ENCODE peak calls at places on chromosomes 2 and 18, in six cellular contexts. I, J, V, C, X and T are unnamed samples.

GRCh38 chr2:43149482-43150107 is 76.8 kb downstream of the ZFP36L2 start:
- DNase-seq in X (no peak), C (no peak), I (no peak), J (no peak), V (no peak), T (no peak)

GRCh38 chr2:10424916-10425505 is 23.1 kb downstream of the ODC1 start:
- DNase-seq in V (no peak), J (no peak), I (no peak), X (peak; percentile 35), C (no peak), T (no peak)

GRCh38 chr2:71348302-71348701 is 16.7 kb downstream of the ZNF638 start:
- DNase-seq in V (peak; percentile 69), I (no peak), X (no peak), C (peak; percentile 28), J (peak; percentile 32), T (no peak)

GRCh38 chr2:178233428-178233827 is 39.1 kb downstream of the OSBPL6 start:
- DNase-seq in X (no peak), C (no peak), J (no peak), V (no peak), I (no peak), T (no peak)

GRCh38 chr18:35122586-35123224 is 81.5 kb downstream of the MAPRE2 start:
- DNase-seq in C (peak; percentile 37), V (no peak), I (no peak), X (peak; percentile 77), J (peak; percentile 68), T (peak; percentile 44)

GRCh38 chr2:111119004-111119846 is 1.5 kb upstream of the BCL2L11 start:
- DNase-seq in V (no peak), J (peak; percentile 28), X (peak; percentile 57), C (no peak), I (peak; percentile 46), T (no peak)

GRCh38 chr2:85308951-85309555 is 18.7 kb downstream of the TGOLN2 start:
- DNase-seq in J (no peak), C (no peak), I (no peak), V (peak; percentile 69), X (peak; percentile 74), T (peak; percentile 65)

GRCh38 chr2:8196311-8196710 is 485.5 kb upstream of the ID2 start:
- DNase-seq in J (no peak), I (no peak), V (no peak), X (no peak), C (no peak), T (no peak)

GRCh38 chr18:21968334-21968733 is 201.1 kb upstream of the GATA6 start:
- DNase-seq in I (no peak), X (no peak), J (no peak), C (no peak), V (no peak), T (no peak)

GRCh38 chr2:128696421-128696820 is 377.8 kb upstream of the HS6ST1 start:
- DNase-seq in J (no peak), I (no peak), V (no peak), C (no peak), X (no peak), T (no peak)

GRCh38 chr2:113175101-113175628 is 1.4 kb downstream of the PSD4 start:
- DNase-seq in V (no peak), X (no peak), I (peak; percentile 32), C (no peak), J (peak; percentile 32), T (no peak)

GRCh38 chr2:224925822-224926124 is 116.5 kb downstream of the DOCK10 start:
- DNase-seq in I (no peak), C (no peak), V (no peak), X (no peak), J (no peak), T (no peak)

GRCh38 chr18:22640281-22640842 is 222.6 kb upstream of the CTAGE1 start:
- DNase-seq in C (no peak), J (no peak), X (no peak), I (no peak), V (no peak), T (no peak)

GRCh38 chr2:54557601-54558187 is 101.6 kb downstream of the SPTBN1 start:
- DNase-seq in J (peak; percentile 82), C (no peak), X (peak; percentile 74), I (peak; percentile 65), V (peak; percentile 36), T (no peak)

GRCh38 chr2:121021685-121022084 is 263.3 kb downstream of the TFCP2L1 start:
- DNase-seq in J (no peak), V (no peak), I (no peak), X (no peak), C (no peak), T (no peak)

GRCh38 chr2:121017411-121017810 is 267.6 kb downstream of the TFCP2L1 start:
- DNase-seq in V (no peak), J (no peak), I (no peak), X (no peak), C (no peak), T (no peak)

GRCh38 chr2:121019756-121020155 is 265.2 kb downstream of the TFCP2L1 start:
- DNase-seq in C (no peak), I (no peak), J (no peak), V (no peak), X (no peak), T (no peak)

GRCh38 chr2:121018136-121019057 is 266.6 kb downstream of the TFCP2L1 start:
- DNase-seq in C (peak; percentile 40), X (no peak), I (peak; percentile 40), V (peak; percentile 87), J (peak; percentile 88), T (no peak)

DNA sequence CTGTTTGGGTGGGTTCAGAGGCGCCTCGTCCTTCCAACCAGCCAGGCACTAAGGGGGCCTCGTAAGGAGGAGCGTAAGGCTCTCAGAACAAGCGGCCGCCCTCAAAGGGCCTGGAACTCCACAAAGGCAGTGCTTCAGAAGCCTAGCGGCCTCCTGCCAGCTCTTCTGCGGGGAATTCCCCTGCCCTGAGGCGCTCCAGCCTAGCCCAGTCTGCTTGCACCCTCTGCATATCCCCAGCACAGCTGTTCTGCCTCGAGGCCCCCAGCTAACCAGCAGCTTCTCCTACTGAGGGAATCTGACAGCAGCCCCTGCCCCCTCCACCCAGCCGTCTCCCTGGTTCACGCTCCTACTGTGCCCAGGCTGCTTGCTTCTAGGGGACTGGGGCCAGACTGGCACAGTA is 265.9 kb downstream of the TFCP2L1 start:
- DNase-seq in J (no peak), C (no peak), X (no peak), V (peak; percentile 65), I (peak; percentile 48), T (no peak)
- H3K27ac ChIP-seq in J (no peak overlapping the region), C (no peak overlapping the region), X (no peak overlapping the region), V (no peak overlapping the region), I (no peak overlapping the region), T (no peak overlapping the region)

GRCh38 chr18:79586436-79587297 is 92.9 kb upstream of the CTDP1 start:
- DNase-seq in C (no peak), I (peak; percentile 28), J (no peak), V (no peak), X (peak; percentile 26), T (no peak)

GRCh38 chr18:79589601-79590091 is 90.0 kb upstream of the CTDP1 start:
- DNase-seq in X (peak; percentile 48), I (no peak), V (no peak), C (no peak), J (no peak), T (no peak)

GRCh38 chr18:79587298-79588125 is 92.1 kb upstream of the CTDP1 start:
- DNase-seq in I (peak; percentile 30), X (peak; percentile 46), C (no peak), J (no peak), V (no peak), T (no peak)

GRCh38 chr18:79588636-79589481 is 90.7 kb upstream of the CTDP1 start:
- DNase-seq in X (peak; percentile 91), V (peak; percentile 99), J (peak; percentile 39), I (peak; percentile 81), C (peak; percentile 88), T (no peak)

DNA sequence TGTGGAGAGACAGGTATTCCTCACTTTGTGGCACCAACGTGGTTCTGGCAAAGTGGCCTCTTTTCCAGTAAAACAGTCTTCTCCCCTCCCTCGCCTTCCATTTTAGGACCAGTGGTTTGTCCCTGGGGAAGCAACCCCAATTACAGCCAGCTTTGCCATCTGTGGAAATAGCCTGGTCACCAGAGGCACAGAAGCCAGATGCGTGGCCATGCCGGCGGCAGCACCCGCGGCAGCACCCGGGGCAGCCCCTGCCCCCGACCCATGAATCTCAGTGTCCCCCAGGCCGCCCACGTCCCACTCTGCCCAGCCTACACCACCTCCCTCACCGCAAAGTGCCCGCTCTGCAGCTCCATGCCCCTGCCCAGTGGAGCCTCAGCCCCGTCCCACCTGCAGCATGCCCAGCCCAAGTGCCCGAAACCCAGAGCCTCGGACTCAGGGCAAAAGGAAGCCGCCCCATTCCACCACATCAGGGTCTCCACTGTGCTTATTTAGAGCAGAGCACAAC is 91.4 kb upstream of the CTDP1 start:
- DNase-seq in X (peak; percentile 58), V (no peak), C (no peak), J (no peak), I (peak; percentile 31), T (no peak)
- H3K4me3 ChIP-seq in X (no peak overlapping the region), V (no peak overlapping the region), C (no peak overlapping the region), J (no peak overlapping the region), I (no peak overlapping the region), T (no peak overlapping the region)

GRCh38 chr2:105714141-105714540 is 30.6 kb upstream of the NCK2 start:
- DNase-seq in J (no peak), I (no peak), X (no peak), V (no peak), C (no peak), T (no peak)
- H3K27ac ChIP-seq in J (no peak overlapping the region), I (no peak overlapping the region), X (no peak overlapping the region), V (no peak overlapping the region), C (no peak overlapping the region), T (no peak overlapping the region)

GRCh38 chr2:218882463-218882821 is 1.8 kb downstream of the WNT10A start:
- DNase-seq in J (no peak), C (no peak), I (no peak), X (no peak), V (no peak), T (no peak)

GRCh38 chr2:218881744-218882462 is 1.3 kb downstream of the WNT10A start:
- DNase-seq in C (no peak), V (no peak), J (no peak), X (peak; percentile 46), I (no peak), T (no peak)

GRCh38 chr2:218878941-218879761 is 1.5 kb upstream of the WNT10A start:
- DNase-seq in J (no peak), V (no peak), I (no peak), C (no peak), X (peak; percentile 33), T (no peak)

GRCh38 chr2:218879881-218880748 is 537 bp upstream of the WNT10A start:
- DNase-seq in V (no peak), C (no peak), J (no peak), I (no peak), X (peak; percentile 68), T (no peak)

DNA sequence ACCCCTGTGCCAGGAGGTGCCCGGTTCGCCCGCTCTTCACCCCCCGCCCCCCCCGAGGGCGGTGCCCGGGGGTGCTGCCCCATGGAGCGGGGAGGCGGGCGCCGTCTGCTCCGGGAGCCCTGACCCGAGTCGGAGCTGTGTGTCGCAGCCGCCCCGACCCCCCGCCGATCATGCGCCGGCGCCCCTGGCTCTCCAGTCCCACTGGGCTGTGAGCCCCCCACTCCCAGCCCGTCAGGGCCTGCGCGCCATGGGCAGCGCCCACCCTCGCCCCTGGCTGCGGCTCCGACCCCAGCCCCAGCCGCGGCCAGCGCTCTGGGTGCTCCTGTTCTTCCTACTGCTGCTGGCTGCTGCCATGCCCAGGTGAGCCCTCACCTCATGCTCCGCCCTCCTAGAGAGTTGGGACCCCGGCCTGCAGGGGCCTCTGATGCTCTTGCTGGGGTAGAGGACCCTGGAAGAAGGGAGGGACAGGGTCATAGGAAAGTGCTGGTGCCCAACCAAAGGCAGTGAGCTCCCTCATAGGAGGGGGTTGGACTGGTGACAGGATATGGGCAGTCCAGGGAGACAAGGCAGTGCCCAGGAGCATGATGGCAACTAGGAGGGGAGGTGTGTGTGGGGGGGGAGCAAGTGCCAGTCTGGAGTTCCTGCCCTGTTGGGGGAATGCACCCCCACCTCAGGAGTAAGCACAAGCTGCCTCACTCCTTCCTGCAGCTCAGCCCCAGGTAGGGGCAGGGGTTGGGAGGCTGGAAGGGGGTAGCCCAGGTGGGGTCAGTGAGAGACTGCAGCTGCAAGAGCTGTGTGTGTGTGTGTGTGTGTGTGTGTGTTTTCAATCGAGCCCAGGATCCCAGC is at the start of gene WNT10A:
- DNase-seq in C (no peak), X (peak; percentile 28), V (no peak), J (no peak), I (no peak), T (no peak)
- H3K4me3 ChIP-seq in C (no peak within 1 kb of the TSS), X (peak within 1 kb of the TSS; percentile 26), V (no peak within 1 kb of the TSS), J (no peak within 1 kb of the TSS), I (peak within 1 kb of the TSS; percentile 9), T (peak within 1 kb of the TSS; percentile 41)